ENCODE peak calls at places on chromosomes 16 and 17, in six cellular contexts. Y is right cardiac atrium; U is BE2C; M is CD4-positive, alpha-beta memory T cell; L is naive thymus-derived CD4-positive, alpha-beta T cell; D is prostate gland. A is an unnamed sample.

GRCh38 chr17:72123964-72124791 is 3.4 kb downstream of the SOX9 start:
- DNase-seq in Y (peak; percentile 61), U (no peak), M (no peak), L (no peak), D (no peak), A (peak; percentile 73)

GRCh38 chr17:63390090-63390489 is 56.0 kb downstream of the CYB561 start:
- DNase-seq in Y (no peak), U (no peak), M (no peak), L (no peak), D (no peak), A (no peak)

GRCh38 chr16:4309833-4310266 is 6.0 kb upstream of the GLIS2 start:
- DNase-seq in Y (peak; percentile 83), U (peak; percentile 70), M (peak; percentile 50), L (no peak), D (no peak), A (peak; percentile 67)

GRCh38 chr17:69414408-69415274 is at the start of gene MAP2K6:
- DNase-seq in Y (peak; percentile 91), U (peak; percentile 73), M (peak; percentile 79), L (peak; percentile 76), D (peak; percentile 75), A (peak; percentile 54)

GRCh38 chr16:77868478-77868877 is 80.1 kb downstream of the VAT1L start:
- DNase-seq in Y (no peak), U (no peak), M (no peak), L (no peak), D (no peak), A (no peak)

GRCh38 chr17:56358651-56359050 is 205.4 kb downstream of the ANKFN1 start:
- DNase-seq in Y (no peak), U (no peak), M (no peak), L (no peak), D (no peak), A (no peak)

GRCh38 chr17:27572665-27573064 is 58.3 kb upstream of the LGALS9 start:
- DNase-seq in Y (no peak), U (no peak), M (no peak), L (no peak), D (no peak), A (no peak)

GRCh38 chr17:82602986-82603385 is 45.3 kb downstream of the WDR45B start:
- DNase-seq in Y (no peak), U (no peak), M (no peak), L (no peak), D (no peak), A (no peak)

GRCh38 chr17:58308173-58308984 is 20.2 kb downstream of the TSPOAP1 start:
- DNase-seq in Y (no peak), U (peak; percentile 62), M (no peak), L (no peak), D (no peak), A (peak; percentile 64)

GRCh38 chr16:85798901-85799496 is 345 bp downstream of the EMC8 start:
- DNase-seq in Y (peak; percentile 73), U (peak; percentile 37), M (peak; percentile 31), L (peak; percentile 17), D (no peak), A (no peak)

GRCh38 chr17:47957591-47958490 is at the start of gene PRR15L:
- DNase-seq in Y (no peak), U (no peak), M (no peak), L (no peak), D (peak; percentile 77), A (no peak)

GRCh38 chr16:81654346-81654745 is 124.7 kb upstream of the PLCG2 start:
- DNase-seq in Y (no peak), U (no peak), M (no peak), L (no peak), D (no peak), A (no peak)

GRCh38 chr16:15769239-15769638 is 87.6 kb downstream of the MYH11 start:
- DNase-seq in Y (no peak), U (no peak), M (no peak), L (no peak), D (no peak), A (no peak)

GRCh38 chr17:62178579-62178978 is 113.5 kb upstream of the MED13 start:
- DNase-seq in Y (no peak), U (no peak), M (no peak), L (no peak), D (no peak), A (no peak)

GRCh38 chr16:1990336-1991134 is 765 bp downstream of the SYNGR3 start:
- DNase-seq in Y (no peak), U (no peak), M (no peak), L (no peak), D (no peak), A (no peak)

GRCh38 chr17:81312624-81313325 is 17.7 kb upstream of the SLC38A10 start:
- DNase-seq in Y (peak; percentile 14), U (no peak), M (no peak), L (no peak), D (no peak), A (no peak)

DNA sequence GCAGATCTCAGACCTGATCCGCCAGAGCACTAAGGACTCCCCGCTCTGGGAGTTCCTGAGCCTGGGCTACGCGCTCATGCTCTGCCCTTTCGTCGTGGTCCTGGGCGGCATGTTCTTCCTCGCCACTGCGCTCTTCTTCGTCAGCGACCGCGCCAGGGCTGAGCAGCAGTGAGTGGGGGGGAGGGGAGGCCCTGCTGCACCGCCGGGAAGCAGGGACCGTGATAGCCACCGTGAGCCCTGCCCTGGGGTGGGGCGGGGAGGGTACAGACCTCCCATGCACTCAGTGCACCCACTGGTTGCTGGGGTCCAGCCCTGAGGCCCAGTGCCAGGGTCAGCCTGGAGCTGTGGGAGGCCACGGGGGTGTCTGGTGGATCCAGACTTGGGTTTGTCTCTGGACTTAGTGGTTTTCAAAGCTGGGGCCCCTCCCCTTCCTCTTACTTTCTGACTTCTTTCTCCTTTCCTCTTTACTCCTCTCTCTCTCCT is 18.9 kb downstream of the MYBBP1A start:
- DNase-seq in Y (peak; percentile 74), U (no peak), M (no peak), L (no peak), D (no peak), A (no peak)
- H3K4me1 ChIP-seq in Y (peaks cover 22% of the 10 kb centered on the region), U (peaks cover 3% of the 10 kb centered on the region), M (no peaks in the 10 kb centered on the region), L (no peaks in the 10 kb centered on the region), D (no peaks in the 10 kb centered on the region), A (no peaks in the 10 kb centered on the region)

DNA sequence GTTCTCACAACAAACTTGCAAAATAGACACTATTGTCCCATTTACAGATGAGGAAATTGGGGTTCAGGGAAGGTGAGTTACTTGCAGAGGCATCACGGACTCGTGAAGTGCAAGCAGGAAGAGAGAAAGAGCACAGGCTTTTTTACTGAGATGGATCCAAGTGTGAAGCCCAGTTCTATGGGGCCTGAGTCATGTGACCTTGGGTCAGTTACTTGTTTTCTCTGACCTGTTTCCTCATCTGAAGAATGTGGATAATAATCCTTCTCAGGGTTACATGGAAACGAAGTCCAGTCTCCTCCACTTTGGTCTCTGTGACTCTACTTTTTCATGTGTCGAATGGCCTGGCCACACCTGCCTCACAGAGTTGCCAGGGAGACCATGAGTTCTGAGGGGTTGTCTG is 134.4 kb downstream of the SPACA3 start:
- DNase-seq in Y (no peak), U (no peak), M (no peak), L (no peak), D (no peak), A (no peak)
- H3K4me1 ChIP-seq in Y (no peaks in the 10 kb centered on the region), U (no peaks in the 10 kb centered on the region), M (no peaks in the 10 kb centered on the region), L (no peaks in the 10 kb centered on the region), D (no peaks in the 10 kb centered on the region), A (peaks cover 33% of the 10 kb centered on the region)

DNA sequence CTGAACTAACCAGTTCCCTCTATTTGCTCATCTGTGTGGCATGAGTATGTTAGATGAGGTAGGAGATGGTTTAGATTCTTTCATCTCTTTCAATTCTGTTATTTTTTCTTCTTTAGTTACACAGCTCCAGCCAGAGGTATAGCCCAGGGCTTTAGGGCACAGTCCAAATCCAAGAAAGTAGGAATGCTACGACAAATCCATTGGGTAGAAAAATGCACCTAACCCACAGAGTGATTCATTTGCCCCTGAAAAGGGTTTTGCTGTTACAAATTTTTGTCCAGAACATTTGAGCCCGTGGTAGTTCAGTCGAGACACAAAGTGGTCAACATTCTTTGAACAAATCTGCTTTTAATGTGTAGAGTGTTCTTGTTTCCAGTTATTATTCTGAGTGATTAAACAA is 250.7 kb downstream of the HS3ST3A1 start:
- DNase-seq in Y (no peak), U (no peak), M (no peak), L (no peak), D (no peak), A (no peak)
- H3K4me1 ChIP-seq in Y (no peaks in the 10 kb centered on the region), U (peaks cover 10% of the 10 kb centered on the region), M (no peaks in the 10 kb centered on the region), L (no peaks in the 10 kb centered on the region), D (no peaks in the 10 kb centered on the region), A (peaks cover 24% of the 10 kb centered on the region)

GRCh38 chr16:58814348-58814801 is 80.3 kb upstream of the GOT2 start:
- DNase-seq in Y (peak; percentile 60), U (peak; percentile 55), M (peak; percentile 18), L (peak; percentile 1), D (peak; percentile 35), A (no peak)
- H3K4me1 ChIP-seq in Y (no peaks in the 10 kb centered on the region), U (no peaks in the 10 kb centered on the region), M (peaks cover 4% of the 10 kb centered on the region), L (no peaks in the 10 kb centered on the region), D (no peaks in the 10 kb centered on the region), A (no peaks in the 10 kb centered on the region)

GRCh38 chr16:67443299-67443698 is 12.4 kb downstream of the HSD11B2 start:
- DNase-seq in Y (peak; percentile 80), U (no peak), M (no peak), L (no peak), D (no peak), A (no peak)
- H3K4me1 ChIP-seq in Y (peaks cover 38% of the 10 kb centered on the region), U (peaks cover 17% of the 10 kb centered on the region), M (no peaks in the 10 kb centered on the region), L (no peaks in the 10 kb centered on the region), D (peaks cover 35% of the 10 kb centered on the region), A (no peaks in the 10 kb centered on the region)

GRCh38 chr17:8707591-8708453 is 36.8 kb downstream of the CCDC42 start:
- DNase-seq in Y (peak; percentile 79), U (no peak), M (no peak), L (no peak), D (no peak), A (peak; percentile 16)
- H3K4me1 ChIP-seq in Y (peaks cover 12% of the 10 kb centered on the region), U (no peaks in the 10 kb centered on the region), M (no peaks in the 10 kb centered on the region), L (no peaks in the 10 kb centered on the region), D (no peaks in the 10 kb centered on the region), A (no peaks in the 10 kb centered on the region)

GRCh38 chr17:40629850-40630249 is 17.8 kb downstream of the SMARCE1 start:
- DNase-seq in Y (no peak), U (no peak), M (no peak), L (no peak), D (no peak), A (no peak)
- H3K4me1 ChIP-seq in Y (no peaks in the 10 kb centered on the region), U (no peaks in the 10 kb centered on the region), M (peaks cover 8% of the 10 kb centered on the region), L (no peaks in the 10 kb centered on the region), D (no peaks in the 10 kb centered on the region), A (no peaks in the 10 kb centered on the region)

DNA sequence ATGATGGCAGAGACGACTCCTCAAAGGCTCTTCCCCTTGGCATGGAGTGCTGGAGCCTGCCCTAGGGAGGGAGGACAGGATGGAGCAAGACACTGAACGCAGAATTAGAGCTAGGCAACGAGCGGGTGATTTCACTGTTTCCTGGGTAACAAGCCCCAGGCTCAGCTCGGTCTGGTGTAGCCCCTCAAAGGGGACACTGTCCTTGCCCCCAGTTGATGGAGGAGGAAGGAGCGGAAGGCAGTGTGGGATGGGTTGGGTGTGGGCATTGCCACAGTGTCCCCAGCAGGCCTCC is 31.5 kb upstream of the GAA start:
- DNase-seq in Y (peak; percentile 71), U (no peak), M (no peak), L (no peak), D (no peak), A (no peak)
- H3K4me1 ChIP-seq in Y (peaks cover 13% of the 10 kb centered on the region), U (no peaks in the 10 kb centered on the region), M (no peaks in the 10 kb centered on the region), L (peaks cover 10% of the 10 kb centered on the region), D (peaks cover 41% of the 10 kb centered on the region), A (no peaks in the 10 kb centered on the region)

A was measured in RWPE2.